ENCODE peak calls at places on chromosomes 5 and 9, in seven cellular contexts. Q is trophoblast cell, L is mesendoderm, W is IMR-90, E is H9, B is neuronal stem cell, V is H1. P is an unnamed sample.

GRCh38 chr9:70569070-70569772 is 154.8 kb upstream of the KLF9 start:
- DNase-seq in B (no peak), L (no peak), W (peak), E (no peak), V (no peak), Q (no peak), P (peak)

GRCh38 chr9:110207071-110207923 is 662 bp downstream of the C9orf152 start:
- DNase-seq in E (no peak), W (no peak), Q (peak), V (no peak), B (no peak), L (no peak), P (no peak)

GRCh38 chr9:84947412-84947972 is 278.0 kb downstream of the NTRK2 start:
- DNase-seq in E (no peak), B (no peak), L (no peak), W (no peak), Q (peak), V (no peak), P (no peak)

GRCh38 chr5:137808503-137809135 is 54.5 kb upstream of the HNRNPA0 start:
- DNase-seq in E (no peak), V (no peak), Q (peak), W (no peak), L (peak), B (no peak), P (no peak)

GRCh38 chr9:103485138-103485537 is 490.0 kb downstream of the CYLC2 start:
- DNase-seq in W (no peak), L (no peak), V (no peak), E (no peak), B (no peak), Q (no peak), P (no peak)

GRCh38 chr5:128478386-128479368 is 59.4 kb downstream of the FBN2 start:
- DNase-seq in L (no peak), Q (no peak), V (no peak), W (no peak), B (no peak), E (no peak), P (no peak)

GRCh38 chr5:1116977-1117376 is 5.1 kb upstream of the SLC12A7 start:
- DNase-seq in W (no peak), Q (no peak), L (no peak), E (no peak), B (no peak), V (no peak), P (no peak)

GRCh38 chr5:126384985-126385384 is 38.2 kb upstream of the GRAMD2B start:
- DNase-seq in W (peak), B (no peak), L (no peak), Q (no peak), V (no peak), E (no peak), P (peak)

GRCh38 chr5:51382759-51383493 is at the start of gene ISL1:
- DNase-seq in L (peak), E (peak), B (peak), Q (peak), W (peak), V (peak), P (peak)

GRCh38 chr9:3848445-3849114 is 322.8 kb upstream of the RFX3 start:
- DNase-seq in L (peak), E (peak), W (peak), Q (peak), B (peak), V (peak), P (peak)

GRCh38 chr9:18190671-18191374 is 283.1 kb upstream of the ADAMTSL1 start:
- DNase-seq in B (no peak), L (peak), E (peak), Q (no peak), W (no peak), V (no peak), P (no peak)

GRCh38 chr5:10272053-10272869 is 22.2 kb downstream of the CCT5 start:
- DNase-seq in E (no peak), B (no peak), Q (no peak), V (no peak), W (no peak), L (no peak), P (no peak)

DNA sequence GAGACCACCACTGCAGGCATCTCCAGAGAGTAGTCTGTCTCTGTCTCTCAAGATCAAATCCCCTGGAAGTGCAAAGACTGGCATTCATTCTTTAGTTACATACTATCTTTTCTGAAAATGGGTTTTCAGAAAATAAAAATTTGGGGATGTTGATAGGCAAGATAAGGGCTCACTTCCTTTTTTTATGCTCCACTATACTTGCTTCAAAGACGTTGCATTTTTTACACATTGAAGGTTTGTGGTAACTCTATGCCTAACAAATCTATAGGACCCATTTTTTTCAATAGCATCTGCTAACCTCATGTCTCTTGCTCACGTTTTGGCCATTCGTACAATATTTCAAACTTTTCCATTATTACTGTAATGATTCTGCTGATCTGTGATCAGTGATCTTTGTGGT is 37.0 kb downstream of the DMAC1 start:
- DNase-seq in L (no peak), E (no peak), V (no peak), W (no peak), Q (no peak), B (no peak), P (no peak)
- H4K8ac ChIP-seq in L (no peak), E (no peak), V (no peak), W (no peak), Q (no peak), B (no peak), P (no peak)

DNA sequence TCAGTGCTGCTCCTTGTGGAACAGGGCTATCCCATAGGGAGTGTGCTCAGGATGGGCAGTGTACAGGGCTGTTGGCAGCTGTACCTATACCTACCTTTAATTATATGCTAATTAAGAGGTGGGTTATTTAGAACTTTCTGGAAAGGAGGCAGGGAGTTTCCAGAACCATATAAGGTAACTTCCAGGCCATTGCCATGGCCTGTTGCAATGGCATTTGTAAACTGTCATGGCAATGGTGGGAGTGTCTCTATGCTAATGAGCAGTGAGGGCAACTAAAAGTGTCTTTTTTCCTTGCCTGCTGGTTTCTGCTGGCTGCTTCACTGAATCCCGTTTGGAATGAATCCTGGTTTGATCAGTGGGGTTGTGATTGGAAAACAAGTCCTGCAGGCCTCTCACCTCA is 2.3 kb upstream of the ARHGAP26 start:
- DNase-seq in E (no peak), B (no peak), Q (no peak), W (no peak), V (no peak), L (peak), P (peak)
- H4K8ac ChIP-seq in E (no peak), B (no peak), Q (no peak), W (no peak), V (no peak), L (no peak), P (no peak)

GRCh38 chr5:54829102-54829501 is 156.3 kb downstream of the ESM1 start:
- DNase-seq in V (no peak), Q (no peak), E (no peak), B (no peak), L (peak), W (no peak), P (no peak)
- H4K8ac ChIP-seq in V (no peak), Q (no peak), E (no peak), B (no peak), L (no peak), W (no peak), P (no peak)

DNA sequence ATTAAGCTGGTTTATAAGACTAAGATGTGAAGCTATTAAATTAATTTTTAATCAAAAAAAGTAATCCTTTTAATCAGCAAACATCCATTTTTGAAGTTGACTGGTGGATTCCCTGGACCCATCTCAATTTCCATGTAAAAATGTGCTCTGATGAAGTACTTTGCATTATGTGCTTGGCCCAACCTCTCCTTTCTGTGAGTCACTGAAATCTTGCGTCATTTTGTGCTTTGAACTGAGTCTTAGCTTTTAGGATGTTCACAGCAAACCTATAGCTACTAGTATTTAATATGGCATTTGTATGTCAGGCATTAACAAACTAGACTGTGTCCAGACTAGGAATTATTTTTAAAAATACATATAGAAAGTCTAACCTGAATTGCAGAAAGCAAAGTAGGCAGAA is 55.0 kb upstream of the CDH12 start:
- DNase-seq in W (peak), Q (no peak), V (no peak), B (no peak), L (no peak), E (no peak), P (peak)
- H4K8ac ChIP-seq in W (no peak), Q (no peak), V (no peak), B (no peak), L (no peak), E (no peak), P (no peak)

GRCh38 chr5:59390989-59391388 is 502.5 kb downstream of the PDE4D start:
- DNase-seq in W (no peak), Q (no peak), L (no peak), E (no peak), V (no peak), B (no peak), P (no peak)

GRCh38 chr5:59390074-59390659 is 503.4 kb downstream of the PDE4D start:
- DNase-seq in V (no peak), B (peak), L (peak), E (no peak), W (peak), Q (no peak), P (peak)

GRCh38 chr5:59387127-59387526 is 506.4 kb downstream of the PDE4D start:
- DNase-seq in Q (no peak), E (no peak), L (no peak), B (no peak), V (no peak), W (no peak), P (no peak)

GRCh38 chr5:59393585-59394289 is 499.8 kb downstream of the PDE4D start:
- DNase-seq in L (no peak), W (no peak), B (no peak), E (no peak), V (no peak), Q (no peak), P (no peak)

GRCh38 chr5:59391576-59391975 is 501.9 kb downstream of the PDE4D start:
- DNase-seq in V (no peak), W (no peak), B (no peak), L (no peak), Q (no peak), E (no peak), P (no peak)
- H4K8ac ChIP-seq in V (no peak), W (no peak), B (no peak), L (no peak), Q (no peak), E (no peak), P (no peak)

GRCh38 chr5:124071039-124071438 is 559.1 kb downstream of the CSNK1G3 start:
- DNase-seq in E (no peak), Q (no peak), L (peak), B (no peak), V (no peak), W (no peak), P (no peak)
- H4K8ac ChIP-seq in E (no peak), Q (no peak), L (no peak), B (no peak), V (no peak), W (no peak), P (no peak)

DNA sequence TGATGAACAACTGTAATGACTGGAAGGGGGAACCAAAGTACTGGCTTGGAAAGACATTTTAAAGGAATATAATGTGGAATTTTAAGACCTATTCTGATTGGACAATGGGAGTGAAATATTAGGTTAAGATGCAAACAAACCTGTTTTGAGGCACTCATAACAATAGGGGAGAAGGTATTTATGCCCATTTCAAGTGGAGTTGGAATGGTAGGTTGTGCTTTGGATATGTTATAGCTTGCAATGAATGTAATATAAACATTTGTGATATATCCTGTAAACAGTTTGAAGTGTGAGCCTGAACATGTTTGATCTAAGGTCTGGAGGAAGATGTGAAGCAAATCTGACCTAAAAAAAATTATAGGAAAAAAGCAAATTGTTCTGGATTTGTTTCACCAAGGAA is 129.6 kb upstream of the GRHPR start:
- DNase-seq in Q (no peak), L (no peak), W (peak), E (no peak), B (no peak), V (no peak), P (peak)
- H4K8ac ChIP-seq in Q (no peak), L (no peak), W (no peak), E (no peak), B (no peak), V (no peak), P (no peak)

GRCh38 chr9:8282555-8282954 is 483.0 kb upstream of the DMAC1 start:
- DNase-seq in L (no peak), E (no peak), V (no peak), Q (no peak), W (no peak), B (peak), P (no peak)

GRCh38 chr9:8287970-8288369 is 488.4 kb upstream of the DMAC1 start:
- DNase-seq in L (peak), Q (no peak), E (no peak), B (no peak), W (no peak), V (no peak), P (no peak)

GRCh38 chr9:8287501-8287900 is 487.9 kb upstream of the DMAC1 start:
- DNase-seq in E (no peak), B (no peak), L (no peak), W (no peak), Q (no peak), V (no peak), P (no peak)

DNA sequence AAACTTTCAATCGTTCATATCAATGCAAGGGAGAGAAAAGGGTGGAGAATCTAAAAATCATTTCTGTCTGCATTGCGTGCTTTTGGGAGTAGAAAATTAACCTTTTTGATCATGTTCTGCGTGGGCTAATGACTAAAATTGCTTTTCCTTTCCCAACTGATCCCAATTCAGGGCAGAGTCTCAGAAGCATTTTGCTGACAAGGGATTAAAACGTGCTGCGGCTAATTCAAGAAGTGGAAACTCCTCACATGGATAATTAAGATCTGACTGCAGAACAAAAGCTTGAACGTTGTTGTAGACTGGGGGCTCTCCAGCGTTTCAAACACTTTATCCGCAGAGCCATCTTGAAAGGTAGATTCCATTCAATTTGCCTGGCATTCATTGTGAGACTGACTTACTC is 485.3 kb upstream of the DMAC1 start:
- DNase-seq in W (no peak), E (no peak), L (no peak), Q (no peak), V (no peak), B (peak), P (no peak)
- H4K8ac ChIP-seq in W (no peak), E (no peak), L (no peak), Q (no peak), V (no peak), B (no peak), P (no peak)